ENCODE peak calls at places on chromosome 18, in six cellular contexts. U is AG08396, W is AG09309, E is left cardiac atrium, O is left lung, P is ACHN. L is an unnamed sample.

GRCh38 chr18:21489119-21489750 is 111.3 kb downstream of the ESCO1 start:
- DNase-seq in O (no peak), P (peak; percentile 54), U (peak; percentile 76), W (no peak), E (no peak), L (peak; percentile 1)

GRCh38 chr18:78427081-78427480 is 552.5 kb upstream of the SALL3 start:
- DNase-seq in P (no peak), O (no peak), E (no peak), U (no peak), W (no peak), L (no peak)

GRCh38 chr18:23134780-23135678 is at the start of gene CABLES1:
- DNase-seq in P (peak; percentile 55), U (peak; percentile 78), O (peak; percentile 89), E (peak; percentile 60), W (no peak), L (no peak)

GRCh38 chr18:7577706-7578105 is 10.6 kb downstream of the PTPRM start:
- DNase-seq in U (peak; percentile 75), P (no peak), O (no peak), E (no peak), W (no peak), L (peak; percentile 50)

GRCh38 chr18:46916551-46917107 is 678 bp downstream of the PIAS2 start:
- DNase-seq in U (peak; percentile 67), O (no peak), W (no peak), P (peak; percentile 33), E (no peak), L (no peak)

GRCh38 chr18:38545071-38545470 is 979.5 kb upstream of the CELF4 start:
- DNase-seq in P (peak; percentile 7), U (no peak), E (no peak), W (no peak), O (no peak), L (no peak)

GRCh38 chr18:74546751-74547530 is 12.6 kb downstream of the CNDP1 start:
- DNase-seq in P (no peak), W (peak; percentile 24), E (peak; percentile 63), U (peak; percentile 64), O (no peak), L (no peak)

GRCh38 chr18:23077493-23078256 is 57.6 kb upstream of the CABLES1 start:
- DNase-seq in U (no peak), O (no peak), E (no peak), W (no peak), P (peak; percentile 58), L (no peak)

GRCh38 chr18:2958819-2959298 is 54.1 kb downstream of the LPIN2 start:
- DNase-seq in U (peak; percentile 49), O (no peak), P (no peak), W (peak; percentile 69), E (no peak), L (no peak)

GRCh38 chr18:31612124-31612523 is 20.4 kb downstream of the TTR start:
- DNase-seq in W (no peak), E (no peak), U (no peak), O (no peak), P (no peak), L (no peak)

GRCh38 chr18:49473721-49474120 is 13.3 kb upstream of the DYM start:
- DNase-seq in W (no peak), O (no peak), P (no peak), E (no peak), U (no peak), L (no peak)

GRCh38 chr18:22914633-22915032 is 18.5 kb upstream of the RBBP8 start:
- DNase-seq in U (no peak), P (peak; percentile 55), W (no peak), O (no peak), E (no peak), L (peak; percentile 63)

GRCh38 chr18:28175047-28175929 is 1.6 kb downstream of the CDH2 start:
- DNase-seq in W (no peak), U (peak; percentile 61), E (peak; percentile 42), P (peak; percentile 58), O (peak; percentile 77), L (no peak)

GRCh38 chr18:49228182-49228581 is 232.3 kb downstream of the DYM start:
- DNase-seq in P (no peak), W (no peak), O (no peak), E (no peak), U (no peak), L (no peak)

GRCh38 chr18:11163668-11164067 is 14.3 kb upstream of the PIEZO2 start:
- DNase-seq in O (peak; percentile 82), P (no peak), U (no peak), W (no peak), E (no peak), L (no peak)

GRCh38 chr18:72456802-72457201 is 87.3 kb downstream of the CBLN2 start:
- DNase-seq in W (no peak), E (no peak), U (no peak), O (no peak), P (peak; percentile 92), L (peak; percentile 38)

GRCh38 chr18:9760641-9761040 is 52.5 kb downstream of the RAB31 start:
- DNase-seq in P (no peak), E (no peak), W (no peak), O (no peak), U (no peak), L (no peak)

GRCh38 chr18:32688821-32689220 is 84.0 kb downstream of the KLHL14 start:
- DNase-seq in U (no peak), W (no peak), E (no peak), O (no peak), P (no peak), L (no peak)

GRCh38 chr18:75129717-75130477 is 79.0 kb downstream of the PTGR3 start:
- DNase-seq in W (no peak), U (no peak), E (no peak), P (no peak), O (peak; percentile 72), L (no peak)

GRCh38 chr18:74413811-74414210 is 43.3 kb downstream of the DIPK1C start:
- DNase-seq in E (no peak), W (no peak), P (no peak), U (no peak), O (no peak), L (no peak)

GRCh38 chr18:31562726-31563125 is 29.0 kb upstream of the TTR start:
- DNase-seq in U (no peak), E (no peak), O (no peak), P (no peak), W (no peak), L (no peak)

GRCh38 chr18:73414598-73414997 is 546.8 kb upstream of the NETO1 start:
- DNase-seq in O (no peak), U (no peak), E (no peak), P (no peak), W (no peak), L (no peak)

GRCh38 chr18:21242141-21243040 is at the start of gene GREB1L:
- DNase-seq in U (peak; percentile 75), P (peak; percentile 43), W (no peak), O (peak; percentile 84), E (peak; percentile 61), L (no peak)

GRCh38 chr18:63224574-63224973 is 95.0 kb downstream of the BCL2 start:
- DNase-seq in P (no peak), W (no peak), U (no peak), E (no peak), O (no peak), L (no peak)

GRCh38 chr18:76490701-76491171 is 4.3 kb downstream of the ZNF516 start:
- DNase-seq in W (no peak), U (peak; percentile 39), P (peak; percentile 16), E (no peak), O (peak; percentile 88), L (no peak)

GRCh38 chr18:25230658-25231326 is 121.2 kb downstream of the ZNF521 start:
- DNase-seq in E (peak; percentile 84), W (peak; percentile 73), O (no peak), P (no peak), U (peak; percentile 76), L (no peak)

GRCh38 chr18:35345460-35345921 is 1.3 kb upstream of the ZNF24 start:
- DNase-seq in P (no peak), E (no peak), W (no peak), U (no peak), O (no peak), L (no peak)

GRCh38 chr18:69725855-69726508 is 221.7 kb downstream of the CD226 start:
- DNase-seq in W (no peak), O (no peak), E (no peak), P (no peak), U (no peak), L (no peak)

GRCh38 chr18:72868666-72869661 is 1.2 kb upstream of the NETO1 start:
- DNase-seq in W (no peak), E (no peak), O (peak; percentile 79), P (no peak), U (peak; percentile 30), L (no peak)